ENCODE peak calls at places on chromosome 14, in four cellular contexts. One of them, this sample, is unnamed.
A peak's percentile ranks its signal among the peaks of the same experiment; 100 is the strongest.

GRCh38 chr14:101761032-101761880 is at the start of gene PPP2R5C:
- DNase-seq in activated naive CD4-positive, alpha-beta T cell treated with Interleukin-2 at 50 U/mL for 16 hours: peak; percentile 85
- DNase-seq in NAMALWA: peak; percentile 85
- DNase-seq in activated naive CD8-positive, alpha-beta T cell treated with anti-CD3 and anti-CD28 coated beads, Interleukin-2, amount 50 U/mL, for 24 hours: peak; percentile 88
- DNase-seq in this sample: peak; percentile 69

GRCh38 chr14:79016828-79017505 is 846.8 kb downstream of the NRXN3 start:
- DNase-seq in activated naive CD8-positive, alpha-beta T cell treated with anti-CD3 and anti-CD28 coated beads, Interleukin-2, amount 50 U/mL, for 24 hours: no peak
- DNase-seq in activated naive CD4-positive, alpha-beta T cell treated with Interleukin-2 at 50 U/mL for 16 hours: no peak
- DNase-seq in NAMALWA: no peak
- DNase-seq in this sample: no peak

GRCh38 chr14:104293231-104293841 is 154.9 kb downstream of the KIF26A start:
- DNase-seq in NAMALWA: no peak
- DNase-seq in activated naive CD4-positive, alpha-beta T cell treated with Interleukin-2 at 50 U/mL for 16 hours: no peak
- DNase-seq in activated naive CD8-positive, alpha-beta T cell treated with anti-CD3 and anti-CD28 coated beads, Interleukin-2, amount 50 U/mL, for 24 hours: no peak
- DNase-seq in this sample: no peak

GRCh38 chr14:64363265-64363840 is 24.8 kb upstream of the MTHFD1 start:
- DNase-seq in activated naive CD4-positive, alpha-beta T cell treated with Interleukin-2 at 50 U/mL for 16 hours: no peak
- DNase-seq in activated naive CD8-positive, alpha-beta T cell treated with anti-CD3 and anti-CD28 coated beads, Interleukin-2, amount 50 U/mL, for 24 hours: no peak
- DNase-seq in NAMALWA: no peak
- DNase-seq in this sample: peak; percentile 24

GRCh38 chr14:56224179-56224578 is 106.0 kb downstream of the PELI2 start:
- DNase-seq in activated naive CD8-positive, alpha-beta T cell treated with anti-CD3 and anti-CD28 coated beads, Interleukin-2, amount 50 U/mL, for 24 hours: no peak
- DNase-seq in activated naive CD4-positive, alpha-beta T cell treated with Interleukin-2 at 50 U/mL for 16 hours: no peak
- DNase-seq in NAMALWA: no peak
- DNase-seq in this sample: no peak

GRCh38 chr14:37870170-37870569 is 274.7 kb downstream of the TTC6 start:
- DNase-seq in activated naive CD8-positive, alpha-beta T cell treated with anti-CD3 and anti-CD28 coated beads, Interleukin-2, amount 50 U/mL, for 24 hours: no peak
- DNase-seq in NAMALWA: no peak
- DNase-seq in activated naive CD4-positive, alpha-beta T cell treated with Interleukin-2 at 50 U/mL for 16 hours: no peak
- DNase-seq in this sample: no peak

GRCh38 chr14:54472291-54472690 is 16.5 kb downstream of the GMFB start:
- DNase-seq in NAMALWA: no peak
- DNase-seq in activated naive CD4-positive, alpha-beta T cell treated with Interleukin-2 at 50 U/mL for 16 hours: no peak
- DNase-seq in activated naive CD8-positive, alpha-beta T cell treated with anti-CD3 and anti-CD28 coated beads, Interleukin-2, amount 50 U/mL, for 24 hours: no peak
- DNase-seq in this sample: no peak

GRCh38 chr14:24789277-24789832 is 155.4 kb upstream of the GZMB start:
- DNase-seq in NAMALWA: no peak
- DNase-seq in activated naive CD4-positive, alpha-beta T cell treated with Interleukin-2 at 50 U/mL for 16 hours: no peak
- DNase-seq in activated naive CD8-positive, alpha-beta T cell treated with anti-CD3 and anti-CD28 coated beads, Interleukin-2, amount 50 U/mL, for 24 hours: no peak
- DNase-seq in this sample: no peak